ENCODE peak calls at places on chromosomes 2 and 18, in nine cellular contexts. J is natural killer cell treated with Interleukin-12 subunit alpha and Interleukin-12 subunit beta and Interleukin-15 and Interleukin-18, amount 100 ng/mL, for 72 hours; L is psoas muscle; B is GM12865; Z is T-cell; K is caudate nucleus; R is fibroblast of the aortic adventitia; N is EH; M is GDM1. E is an unnamed sample.
A peak's percentile ranks its signal among the peaks of the same experiment; 100 is the strongest.

GRCh38 chr2:25227576-25227975 is 59.2 kb upstream of the POMC start:
- DNase-seq in J (no peak), L (no peak), B (no peak), Z (no peak), K (no peak), R (no peak), N (no peak), M (no peak), E (no peak)

GRCh38 chr2:223668302-223668998 is 66.3 kb upstream of the SCG2 start:
- DNase-seq in J (no peak), L (no peak), B (no peak), Z (no peak), K (no peak), R (peak; percentile 49), N (peak; percentile 62), M (no peak), E (no peak)

GRCh38 chr2:8544168-8544785 is 137.6 kb upstream of the ID2 start:
- DNase-seq in J (no peak), L (no peak), B (no peak), Z (no peak), K (no peak), R (no peak), N (no peak), M (no peak), E (no peak)

GRCh38 chr2:215290980-215291599 is 20.8 kb upstream of the ATIC start:
- DNase-seq in J (no peak), L (no peak), B (no peak), Z (no peak), K (no peak), R (peak; percentile 20), N (no peak), M (no peak), E (no peak)

GRCh38 chr18:2971741-2972552 is 41.0 kb downstream of the LPIN2 start:
- DNase-seq in J (peak; percentile 89), L (peak; percentile 68), B (peak; percentile 93), Z (peak; percentile 69), K (no peak), R (no peak), N (no peak), M (no peak), E (peak; percentile 52)

GRCh38 chr2:191247381-191248057 is 2.3 kb downstream of the MYO1B start:
- DNase-seq in J (no peak), L (no peak), B (no peak), Z (no peak), K (no peak), R (peak; percentile 93), N (peak; percentile 97), M (no peak), E (no peak)

GRCh38 chr18:53909668-53910067 is 314.8 kb downstream of the MBD2 start:
- DNase-seq in J (no peak), L (no peak), B (peak; percentile 69), Z (no peak), K (no peak), R (peak; percentile 9), N (peak; percentile 38), M (no peak), E (no peak)

GRCh38 chr2:903223-903900 is 47.3 kb upstream of the SNTG2 start:
- DNase-seq in J (no peak), L (no peak), B (no peak), Z (no peak), K (no peak), R (no peak), N (no peak), M (no peak), E (no peak)

GRCh38 chr18:48541026-48541746 is 2.4 kb downstream of the CTIF start:
- DNase-seq in J (no peak), L (peak; percentile 87), B (peak; percentile 54), Z (no peak), K (peak; percentile 61), R (peak; percentile 80), N (peak; percentile 92), M (no peak), E (no peak)

GRCh38 chr18:66510357-66511027 is 93.4 kb downstream of the CDH19 start:
- DNase-seq in J (no peak), L (no peak), B (no peak), Z (no peak), K (no peak), R (no peak), N (no peak), M (no peak), E (no peak)

GRCh38 chr2:164841719-164842623 is at the start of gene COBLL1:
- DNase-seq in J (peak; percentile 61), L (peak; percentile 79), B (peak; percentile 37), Z (peak; percentile 0), K (peak; percentile 20), R (peak; percentile 66), N (peak; percentile 75), M (peak; percentile 57), E (no peak)

GRCh38 chr2:162242586-162243304 is 500 bp downstream of the FAP start:
- DNase-seq in J (no peak), L (no peak), B (no peak), Z (no peak), K (no peak), R (peak; percentile 90), N (peak; percentile 93), M (no peak), E (no peak)

GRCh38 chr2:230942920-230943896 is 18.2 kb upstream of the GPR55 start:
- DNase-seq in J (no peak), L (no peak), B (peak; percentile 97), Z (no peak), K (no peak), R (no peak), N (peak; percentile 35), M (no peak), E (no peak)

GRCh38 chr2:218980800-218981389 is 4.1 kb downstream of the FEV start:
- DNase-seq in J (no peak), L (peak; percentile 42), B (no peak), Z (no peak), K (no peak), R (no peak), N (no peak), M (no peak), E (no peak)

GRCh38 chr18:63098014-63098981 is 221.3 kb downstream of the BCL2 start:
- DNase-seq in J (no peak), L (no peak), B (peak; percentile 90), Z (peak; percentile 21), K (no peak), R (no peak), N (no peak), M (peak; percentile 82), E (no peak)

GRCh38 chr2:12006841-12007240 is 260.4 kb downstream of the LPIN1 start:
- DNase-seq in J (no peak), L (no peak), B (no peak), Z (no peak), K (no peak), R (peak; percentile 24), N (peak; percentile 35), M (no peak), E (no peak)

GRCh38 chr2:241309684-241310117 is 5.8 kb downstream of the HDLBP start:
- DNase-seq in J (peak; percentile 71), L (no peak), B (peak; percentile 89), Z (peak; percentile 57), K (no peak), R (peak; percentile 42), N (peak; percentile 58), M (peak; percentile 37), E (peak; percentile 52)

GRCh38 chr18:24114924-24115549 is 23.8 kb upstream of the CABYR start:
- DNase-seq in J (peak; percentile 64), L (no peak), B (no peak), Z (no peak), K (no peak), R (no peak), N (no peak), M (no peak), E (no peak)

GRCh38 chr2:179966778-179967394 is 40.2 kb downstream of the CWC22 start:
- DNase-seq in J (no peak), L (no peak), B (no peak), Z (no peak), K (no peak), R (no peak), N (no peak), M (no peak), E (no peak)

GRCh38 chr2:240813231-240813921 is 6.6 kb downstream of the KIF1A start:
- DNase-seq in J (no peak), L (no peak), B (no peak), Z (no peak), K (no peak), R (no peak), N (no peak), M (no peak), E (no peak)

GRCh38 chr2:218805627-218806026 is 23.7 kb downstream of the CYP27A1 start:
- DNase-seq in J (no peak), L (no peak), B (peak; percentile 58), Z (no peak), K (no peak), R (peak; percentile 49), N (peak; percentile 78), M (no peak), E (no peak)

GRCh38 chr2:134218928-134219707 is 34.8 kb upstream of the MGAT5 start:
- DNase-seq in J (no peak), L (no peak), B (peak; percentile 62), Z (no peak), K (no peak), R (no peak), N (peak; percentile 41), M (no peak), E (peak; percentile 18)

E was measured in T follicular helper cell.